ENCODE peak calls at places on chromosomes 16 and 17, in four cellular contexts. I, K, Q and A are unnamed samples.

GRCh38 chr16:55123652-55124051 is 193.0 kb downstream of the IRX5 start:
- DNase-seq in I (no peak), K (no peak), Q (no peak), A (no peak)

GRCh38 chr17:7404737-7405412 is 978 bp upstream of the TMEM256 start:
- DNase-seq in I (peak; percentile 82), K (no peak), Q (peak; percentile 84), A (peak; percentile 98)

GRCh38 chr16:11401161-11402050 is 56.1 kb downstream of the RMI2 start:
- DNase-seq in I (peak; percentile 86), K (no peak), Q (peak; percentile 78), A (peak; percentile 91)

GRCh38 chr17:27559996-27560481 is 70.9 kb upstream of the LGALS9 start:
- DNase-seq in I (no peak), K (peak; percentile 91), Q (peak; percentile 79), A (peak; percentile 88)

GRCh38 chr17:75584358-75585175 is 3.0 kb upstream of the MYO15B start:
- DNase-seq in I (no peak), K (no peak), Q (no peak), A (no peak)

GRCh38 chr17:32444301-32445074 is at the start of gene PSMD11:
- DNase-seq in I (peak; percentile 99), K (peak; percentile 94), Q (peak; percentile 99), A (peak; percentile 98)

GRCh38 chr17:28071891-28072606 is 29.6 kb downstream of the NLK start:
- DNase-seq in I (no peak), K (peak; percentile 36), Q (no peak), A (no peak)

GRCh38 chr17:8696456-8696855 is 48.2 kb downstream of the CCDC42 start:
- DNase-seq in I (no peak), K (peak; percentile 64), Q (no peak), A (peak; percentile 23)

GRCh38 chr16:81521141-81521626 is 76.6 kb downstream of the CMIP start:
- DNase-seq in I (peak; percentile 61), K (no peak), Q (peak; percentile 50), A (no peak)

GRCh38 chr17:35373532-35373983 is at the start of gene SLFN11:
- DNase-seq in I (peak; percentile 89), K (peak; percentile 78), Q (peak; percentile 90), A (peak; percentile 79)

GRCh38 chr17:29555840-29556239 is 11.0 kb downstream of the ABHD15 start:
- DNase-seq in I (no peak), K (no peak), Q (no peak), A (peak; percentile 34)

GRCh38 chr17:81859906-81860755 is at the start of gene P4HB:
- DNase-seq in I (peak; percentile 99), K (no peak), Q (peak; percentile 100), A (peak; percentile 87)

GRCh38 chr16:78198299-78198698 is 98.8 kb downstream of the WWOX start:
- DNase-seq in I (no peak), K (no peak), Q (no peak), A (no peak)

GRCh38 chr17:78969865-78970264 is 9.9 kb downstream of the LGALS3BP start:
- DNase-seq in I (no peak), K (no peak), Q (no peak), A (peak; percentile 44)

GRCh38 chr17:49494937-49495841 is at the start of gene NGFR:
- DNase-seq in I (no peak), K (peak; percentile 45), Q (peak; percentile 64), A (peak; percentile 96)

GRCh38 chr16:8241408-8241807 is 348.9 kb downstream of the TMEM114 start:
- DNase-seq in I (no peak), K (no peak), Q (no peak), A (no peak)

GRCh38 chr17:59106463-59107305 is at the start of gene TRIM37:
- DNase-seq in I (peak; percentile 100), K (peak; percentile 96), Q (peak; percentile 99), A (peak; percentile 96)

GRCh38 chr16:84329849-84330684 is 35.4 kb downstream of the WFDC1 start:
- DNase-seq in I (peak; percentile 38), K (no peak), Q (peak; percentile 34), A (no peak)

GRCh38 chr17:79870540-79870939 is 31.3 kb upstream of the CBX4 start:
- DNase-seq in I (no peak), K (no peak), Q (no peak), A (peak; percentile 56)

GRCh38 chr17:40022497-40022896 is 7.3 kb downstream of the CSF3 start:
- DNase-seq in I (no peak), K (no peak), Q (no peak), A (peak; percentile 52)

GRCh38 chr17:65261682-65262636 is 124.8 kb downstream of the RGS9 start:
- DNase-seq in I (no peak), K (peak; percentile 37), Q (no peak), A (peak; percentile 82)

GRCh38 chr16:813204-813915 is 12.8 kb upstream of the GNG13 start:
- DNase-seq in I (no peak), K (no peak), Q (no peak), A (peak; percentile 94)

GRCh38 chr17:33055171-33055611 is 63.5 kb downstream of the SPACA3 start:
- DNase-seq in I (no peak), K (peak; percentile 25), Q (no peak), A (no peak)

GRCh38 chr16:84741351-84741791 is 41.6 kb downstream of the USP10 start:
- DNase-seq in I (no peak), K (peak; percentile 41), Q (no peak), A (peak; percentile 66)

GRCh38 chr17:67675481-67675880 is 42.3 kb upstream of the NOL11 start:
- DNase-seq in I (no peak), K (no peak), Q (no peak), A (no peak)

GRCh38 chr16:88815901-88816589 is 4.3 kb upstream of the APRT start:
- DNase-seq in I (no peak), K (no peak), Q (no peak), A (no peak)

GRCh38 chr17:65222216-65222738 is 85.1 kb downstream of the RGS9 start:
- DNase-seq in I (no peak), K (peak; percentile 30), Q (no peak), A (no peak)

GRCh38 chr17:81697261-81698044 is 5.7 kb upstream of the MRPL12 start:
- DNase-seq in I (no peak), K (no peak), Q (no peak), A (no peak)

GRCh38 chr17:1724351-1724868 is at the start of gene WDR81:
- DNase-seq in I (peak; percentile 97), K (peak; percentile 81), Q (peak; percentile 97), A (peak; percentile 99)

GRCh38 chr16:188674-189073 is 8.4 kb downstream of the HBQ1 start:
- DNase-seq in I (no peak), K (no peak), Q (no peak), A (peak; percentile 83)

GRCh38 chr16:29814592-29814991 is 1.4 kb upstream of the PAGR1 start:
- DNase-seq in I (no peak), K (no peak), Q (no peak), A (no peak)
- H3K4me1 ChIP-seq in I (peaks cover 50% of the 10 kb centered on the region), K (peaks cover 39% of the 10 kb centered on the region), Q (peaks cover 33% of the 10 kb centered on the region), A (peaks cover 46% of the 10 kb centered on the region)

GRCh38 chr16:27430923-27431484 is 29.0 kb downstream of the IL21R start:
- DNase-seq in I (peak; percentile 23), K (peak; percentile 42), Q (no peak), A (no peak)

GRCh38 chr16:27428035-27428785 is 26.2 kb downstream of the IL21R start:
- DNase-seq in I (peak; percentile 35), K (no peak), Q (no peak), A (no peak)

GRCh38 chr16:27430512-27430911 is 28.5 kb downstream of the IL21R start:
- DNase-seq in I (no peak), K (no peak), Q (no peak), A (no peak)

GRCh38 chr16:27429330-27429871 is 27.4 kb downstream of the IL21R start:
- DNase-seq in I (peak; percentile 19), K (no peak), Q (no peak), A (no peak)

DNA sequence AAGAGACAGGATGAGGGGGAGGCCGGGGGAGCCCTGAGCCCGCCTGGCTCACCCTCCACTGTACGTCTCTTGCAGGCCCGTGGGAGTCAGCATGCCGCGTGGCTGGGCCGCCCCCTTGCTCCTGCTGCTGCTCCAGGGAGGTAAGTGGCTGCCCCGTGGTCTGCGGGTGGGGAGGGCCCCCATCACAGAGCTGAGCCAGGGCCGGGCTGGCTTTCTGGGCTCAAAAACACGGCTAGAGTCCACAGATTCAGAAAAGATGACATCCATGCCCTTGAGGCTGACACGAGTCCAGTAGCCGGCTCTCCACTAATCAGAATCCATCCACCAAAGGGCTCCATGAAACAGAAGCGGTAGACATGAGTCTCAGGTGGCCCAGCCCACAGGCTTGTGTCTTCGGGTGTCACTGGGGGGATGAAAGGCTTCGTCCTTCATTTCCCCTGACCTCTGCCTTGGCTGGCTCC is 28.0 kb downstream of the IL21R start:
- DNase-seq in I (peak; percentile 51), K (no peak), Q (no peak), A (peak; percentile 27)
- H3K27ac ChIP-seq in I (no peak overlapping the region), K (no peak overlapping the region), Q (no peak overlapping the region), A (no peak overlapping the region)

DNA sequence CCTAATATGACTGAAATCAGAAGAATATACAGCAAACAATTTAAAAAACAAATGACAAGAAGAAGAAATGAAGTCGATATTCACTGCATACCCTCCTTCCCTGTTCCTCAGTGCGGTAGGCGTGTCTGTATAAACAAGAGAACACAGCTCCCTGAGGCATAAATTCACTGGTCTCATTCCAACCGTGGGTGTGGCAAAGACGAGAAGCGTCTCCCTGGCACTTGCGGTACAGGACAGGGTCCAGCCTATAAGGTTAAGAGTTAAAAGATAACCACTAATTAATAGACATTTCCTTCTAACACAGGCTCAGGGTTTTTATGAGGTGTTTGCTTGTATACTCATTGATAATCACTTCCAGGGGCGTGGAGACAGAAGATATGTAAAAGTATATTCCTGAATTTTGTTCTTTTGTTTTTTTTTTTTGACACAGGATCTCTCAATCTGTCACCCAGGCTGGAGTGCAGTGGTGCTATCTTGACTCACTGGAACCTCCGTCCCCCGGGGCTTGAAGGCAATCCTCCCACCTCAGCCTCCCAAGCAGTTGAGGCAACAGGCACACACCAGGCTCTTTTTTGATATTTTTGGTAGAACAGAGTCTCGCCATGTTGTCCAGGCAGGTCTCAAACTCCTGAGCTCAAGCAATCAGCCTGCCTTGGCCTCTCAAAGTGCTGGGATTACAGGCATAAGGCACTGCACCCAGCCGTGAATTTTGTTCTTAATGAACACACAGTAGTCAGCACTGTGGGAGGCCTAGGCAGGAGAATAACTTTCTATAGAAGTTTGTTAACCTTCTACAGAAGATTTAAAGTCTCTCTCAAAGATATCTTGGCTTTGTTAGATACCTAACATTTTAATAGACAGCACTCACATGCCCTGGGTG is 59.1 kb upstream of the CLEC18B start:
- DNase-seq in I (no peak), K (peak; percentile 50), Q (no peak), A (peak; percentile 66)
- H3K4me1 ChIP-seq in I (peaks cover 12% of the 10 kb centered on the region), K (peaks cover 3% of the 10 kb centered on the region), Q (no peaks in the 10 kb centered on the region), A (peaks cover 11% of the 10 kb centered on the region)

GRCh38 chr16:87636741-87637140 is 34.4 kb downstream of the JPH3 start:
- DNase-seq in I (no peak), K (no peak), Q (no peak), A (no peak)

GRCh38 chr16:87636050-87636684 is 33.9 kb downstream of the JPH3 start:
- DNase-seq in I (peak; percentile 93), K (peak; percentile 61), Q (peak; percentile 92), A (peak; percentile 100)

GRCh38 chr16:87638736-87639135 is 36.4 kb downstream of the JPH3 start:
- DNase-seq in I (no peak), K (no peak), Q (no peak), A (no peak)

GRCh38 chr16:87635541-87636049 is 33.3 kb downstream of the JPH3 start:
- DNase-seq in I (peak; percentile 80), K (peak; percentile 18), Q (peak; percentile 73), A (peak; percentile 97)

DNA sequence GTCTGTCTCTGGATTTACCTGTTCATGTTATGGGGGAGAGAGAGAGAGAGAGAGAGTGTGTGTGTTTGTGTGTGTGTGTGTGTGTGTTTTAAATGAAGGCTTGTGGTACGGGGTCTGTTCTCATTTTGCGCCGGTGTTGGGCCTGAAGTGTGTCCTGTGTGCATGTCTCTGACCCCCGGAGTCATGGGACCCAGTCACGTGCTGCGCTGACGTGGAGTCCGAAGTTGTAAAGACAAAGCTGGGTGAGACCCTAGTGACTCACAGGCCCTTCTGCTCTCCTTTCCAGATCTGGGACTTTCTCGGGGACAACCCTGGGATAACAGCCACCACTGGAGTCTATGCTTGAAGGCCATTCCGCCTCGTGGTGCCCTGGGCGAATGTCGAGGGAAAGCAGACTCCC is 35.0 kb downstream of the JPH3 start:
- DNase-seq in I (no peak), K (no peak), Q (no peak), A (no peak)
- H3K27ac ChIP-seq in I (no peak overlapping the region), K (no peak overlapping the region), Q (no peak overlapping the region), A (no peak overlapping the region)